ENCODE peak calls at places on chromosomes 1 and 21, in eight cellular contexts. J, Q, D, B, F, G, C and E are unnamed samples.

GRCh38 chr1:204746838-204747442 is 61.4 kb upstream of the LRRN2 start:
- DNase-seq in J (peak), Q (peak), D (peak), B (peak), F (peak), G (peak), C (peak), E (peak)

GRCh38 chr1:6409053-6409452 is 10.7 kb downstream of the HES2 start:
- DNase-seq in J (no peak), Q (no peak), D (no peak), B (no peak), F (no peak), G (no peak), C (no peak), E (no peak)

GRCh38 chr1:203544485-203544884 is 50.5 kb downstream of the OPTC start:
- DNase-seq in J (no peak), Q (no peak), D (no peak), B (no peak), F (no peak), G (no peak), C (no peak), E (no peak)

GRCh38 chr1:157739229-157739901 is 37.6 kb downstream of the FCRL2 start:
- DNase-seq in J (no peak), Q (no peak), D (no peak), B (peak), F (no peak), G (no peak), C (no peak), E (no peak)

GRCh38 chr1:23661887-23662286 is 29.7 kb upstream of the RPL11 start:
- DNase-seq in J (no peak), Q (no peak), D (no peak), B (no peak), F (no peak), G (no peak), C (no peak), E (no peak)

GRCh38 chr1:82392946-82393345 is 592.2 kb downstream of the ADGRL2 start:
- DNase-seq in J (no peak), Q (no peak), D (no peak), B (no peak), F (no peak), G (no peak), C (no peak), E (no peak)

GRCh38 chr1:119660253-119661078 is 12.4 kb upstream of the ZNF697 start:
- DNase-seq in J (no peak), Q (no peak), D (no peak), B (no peak), F (no peak), G (no peak), C (no peak), E (no peak)

GRCh38 chr1:20893931-20894330 is 106.8 kb upstream of the HP1BP3 start:
- DNase-seq in J (no peak), Q (no peak), D (no peak), B (no peak), F (no peak), G (no peak), C (no peak), E (no peak)

GRCh38 chr1:111142358-111142975 is 2.4 kb downstream of the CEPT1 start:
- DNase-seq in J (no peak), Q (no peak), D (no peak), B (no peak), F (no peak), G (no peak), C (no peak), E (no peak)

GRCh38 chr1:3282186-3282585 is 172.3 kb upstream of the ARHGEF16 start:
- DNase-seq in J (no peak), Q (no peak), D (no peak), B (no peak), F (no peak), G (no peak), C (no peak), E (no peak)

GRCh38 chr1:11782127-11782708 is 20.2 kb downstream of the C1orf167 start:
- DNase-seq in J (no peak), Q (no peak), D (no peak), B (no peak), F (no peak), G (no peak), C (no peak), E (no peak)

GRCh38 chr1:104092698-104093097 is 343.0 kb downstream of the AMY1C start:
- DNase-seq in J (no peak), Q (no peak), D (no peak), B (no peak), F (no peak), G (no peak), C (no peak), E (no peak)

GRCh38 chr1:55812281-55812680 is 597.1 kb upstream of the USP24 start:
- DNase-seq in J (no peak), Q (no peak), D (no peak), B (peak), F (no peak), G (no peak), C (no peak), E (no peak)

GRCh38 chr1:170619167-170620030 is 44.5 kb upstream of the PRRX1 start:
- DNase-seq in J (no peak), Q (no peak), D (no peak), B (no peak), F (no peak), G (no peak), C (no peak), E (no peak)

GRCh38 chr1:236413688-236414087 is 19.6 kb downstream of the EDARADD start:
- DNase-seq in J (no peak), Q (no peak), D (no peak), B (no peak), F (no peak), G (no peak), C (no peak), E (no peak)

GRCh38 chr1:197663178-197663953 is 111.9 kb downstream of the DENND1B start:
- DNase-seq in J (no peak), Q (no peak), D (no peak), B (no peak), F (no peak), G (no peak), C (no peak), E (no peak)

GRCh38 chr1:103063911-103064310 is 44.4 kb downstream of the COL11A1 start:
- DNase-seq in J (no peak), Q (no peak), D (no peak), B (no peak), F (no peak), G (no peak), C (no peak), E (no peak)

GRCh38 chr1:109398343-109399225 is 866 bp upstream of the SORT1 start:
- DNase-seq in J (no peak), Q (no peak), D (no peak), B (no peak), F (no peak), G (no peak), C (no peak), E (no peak)

GRCh38 chr21:39093526-39093925 is 89.7 kb downstream of the PSMG1 start:
- DNase-seq in J (no peak), Q (no peak), D (no peak), B (no peak), F (no peak), G (no peak), C (no peak), E (no peak)

GRCh38 chr1:221720545-221720944 is 21.3 kb downstream of the DUSP10 start:
- DNase-seq in J (no peak), Q (no peak), D (no peak), B (no peak), F (no peak), G (no peak), C (no peak), E (no peak)

GRCh38 chr1:207298186-207298585 is 23.3 kb upstream of the CD55 start:
- DNase-seq in J (no peak), Q (no peak), D (no peak), B (no peak), F (no peak), G (no peak), C (no peak), E (no peak)